ENCODE peak calls at places on chromosomes 2 and 18, in four cellular contexts. O is DND-41, G is lung, T is suprapubic skin. Y is an unnamed sample.

GRCh38 chr2:10934979-10935350 is 23.2 kb downstream of the KCNF1 start:
- DNase-seq in O (no peak), G (no peak), T (no peak), Y (no peak)

GRCh38 chr2:33021542-33022259 is 74.9 kb downstream of the LTBP1 start:
- DNase-seq in G (no peak), T (no peak), O (no peak), Y (no peak)

GRCh38 chr2:191481305-191482075 is 196.4 kb upstream of the NABP1 start:
- DNase-seq in O (no peak), G (no peak), T (no peak), Y (no peak)

GRCh38 chr2:36889782-36890181 is 76.6 kb downstream of the STRN start:
- DNase-seq in T (no peak), O (no peak), G (no peak), Y (peak; percentile 52)

GRCh38 chr18:28175930-28176673 is 828 bp downstream of the CDH2 start:
- DNase-seq in O (peak; percentile 56), T (no peak), G (no peak), Y (peak; percentile 26)

GRCh38 chr2:134671498-134671897 is 47.3 kb downstream of the TMEM163 start:
- DNase-seq in T (no peak), O (peak; percentile 19), G (no peak), Y (no peak)

GRCh38 chr2:184769038-184769437 is 170.7 kb downstream of the ZNF804A start:
- DNase-seq in O (no peak), T (no peak), G (no peak), Y (peak; percentile 66)

GRCh38 chr18:54828290-54828871 is at the start of gene RAB27B:
- DNase-seq in G (peak; percentile 85), T (peak; percentile 84), O (peak; percentile 43), Y (peak; percentile 62)

GRCh38 chr2:54629914-54630609 is 93.4 kb upstream of the EML6 start:
- DNase-seq in O (no peak), T (peak; percentile 75), G (peak; percentile 50), Y (peak; percentile 31)

GRCh38 chr2:20107776-20108175 is 56.3 kb upstream of the LAPTM4A start:
- DNase-seq in O (no peak), T (no peak), G (no peak), Y (no peak)

GRCh38 chr2:68225119-68225632 is 27.2 kb downstream of the PPP3R1 start:
- DNase-seq in G (peak; percentile 32), O (no peak), T (no peak), Y (peak; percentile 14)

GRCh38 chr2:134862069-134862468 is 23.7 kb downstream of the ACMSD start:
- DNase-seq in T (no peak), O (no peak), G (no peak), Y (no peak)

GRCh38 chr2:144943293-144943941 is 423.5 kb upstream of the ZEB2 start:
- DNase-seq in G (no peak), T (no peak), O (no peak), Y (no peak)

GRCh38 chr2:240896394-240896793 is 438 bp upstream of the MAB21L4 start:
- DNase-seq in T (no peak), G (no peak), O (no peak), Y (no peak)

GRCh38 chr2:151852260-151853069 is 24.2 kb upstream of the ARL5A start:
- DNase-seq in G (no peak), O (no peak), T (no peak), Y (no peak)

GRCh38 chr2:110116033-110116710 is 550 bp upstream of the MALL start:
- DNase-seq in O (no peak), G (peak; percentile 64), T (no peak), Y (peak; percentile 79)

GRCh38 chr2:144137705-144138428 is 382.1 kb downstream of the ZEB2 start:
- DNase-seq in O (no peak), T (no peak), G (no peak), Y (no peak)

GRCh38 chr2:47250576-47251403 is 95.7 kb upstream of the STPG4 start:
- DNase-seq in O (no peak), G (no peak), T (no peak), Y (no peak)

GRCh38 chr2:161426788-161427412 is 10.8 kb downstream of the TBR1 start:
- DNase-seq in G (no peak), O (no peak), T (no peak), Y (no peak)
- H3K4me3 ChIP-seq in G (no peak overlapping the region), O (no peak overlapping the region), T (peak overlapping the region; percentile 28), Y (no peak overlapping the region)

GRCh38 chr2:218956039-218956438 is 3.4 kb upstream of the CDK5R2 start:
- DNase-seq in T (no peak), G (no peak), O (no peak), Y (no peak)
- H3K27me3 ChIP-seq in T (peaks cover 89% of the 10 kb centered on the region), G (peaks cover 11% of the 10 kb centered on the region), O (no peaks in the 10 kb centered on the region), Y (peaks cover 18% of the 10 kb centered on the region)

GRCh38 chr2:188333751-188334524 is 42.3 kb downstream of the GULP1 start:
- DNase-seq in G (no peak), T (no peak), O (no peak), Y (no peak)
- H3K4me3 ChIP-seq in G (no peak overlapping the region), T (no peak overlapping the region), O (no peak overlapping the region), Y (no peak overlapping the region)

DNA sequence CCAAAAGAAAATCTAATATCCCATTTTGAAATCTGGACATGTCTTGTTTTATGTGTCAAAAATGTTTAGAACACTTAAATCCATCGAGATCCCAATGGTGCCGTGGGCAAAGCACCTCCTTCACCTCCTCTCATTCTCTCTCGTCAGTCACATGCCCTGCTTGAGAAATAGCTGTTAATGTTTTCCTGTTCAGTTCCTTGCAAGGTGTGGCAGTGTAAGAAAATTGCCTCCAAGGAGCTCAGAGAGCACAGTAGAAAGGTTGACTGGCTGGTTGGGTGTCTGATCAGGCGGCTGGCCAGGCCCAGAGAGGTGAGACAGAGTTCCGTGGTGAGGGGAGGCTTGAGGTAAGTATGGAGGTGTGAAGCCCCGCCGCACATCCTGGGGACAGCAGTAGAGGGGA is 210.2 kb downstream of the TSN start:
- DNase-seq in G (no peak), T (no peak), O (no peak), Y (no peak)
- H3K27me3 ChIP-seq in G (no peaks in the 10 kb centered on the region), T (no peaks in the 10 kb centered on the region), O (peaks cover 3% of the 10 kb centered on the region), Y (peaks cover 9% of the 10 kb centered on the region)

GRCh38 chr18:44759925-44760342 is 79.2 kb downstream of the SETBP1 start:
- DNase-seq in G (no peak), O (no peak), T (no peak), Y (no peak)

GRCh38 chr18:44761812-44762211 is 81.1 kb downstream of the SETBP1 start:
- DNase-seq in T (no peak), G (no peak), O (no peak), Y (peak; percentile 7)

GRCh38 chr18:44763327-44763726 is 82.6 kb downstream of the SETBP1 start:
- DNase-seq in T (no peak), O (no peak), G (no peak), Y (no peak)

GRCh38 chr18:44754567-44754966 is 73.9 kb downstream of the SETBP1 start:
- DNase-seq in O (no peak), T (no peak), G (no peak), Y (no peak)

GRCh38 chr18:44758821-44759624 is 78.3 kb downstream of the SETBP1 start:
- DNase-seq in O (no peak), T (no peak), G (no peak), Y (no peak)
- H3K4me3 ChIP-seq in O (no peak overlapping the region), T (no peak overlapping the region), G (no peak overlapping the region), Y (no peak overlapping the region)

GRCh38 chr2:108921096-108922030 is 67.7 kb downstream of the EDAR start:
- DNase-seq in T (no peak), O (no peak), G (no peak), Y (no peak)

GRCh38 chr2:108920686-108921085 is 68.3 kb downstream of the EDAR start:
- DNase-seq in G (no peak), T (no peak), O (no peak), Y (no peak)

GRCh38 chr2:108918941-108919341 is 70.1 kb downstream of the EDAR start:
- DNase-seq in O (no peak), T (no peak), G (no peak), Y (no peak)

GRCh38 chr2:108918156-108918845 is 70.7 kb downstream of the EDAR start:
- DNase-seq in G (no peak), T (no peak), O (no peak), Y (no peak)

GRCh38 chr2:108919571-108920373 is 69.2 kb downstream of the EDAR start:
- DNase-seq in O (no peak), T (no peak), G (no peak), Y (no peak)
- H3K27me3 ChIP-seq in O (no peaks in the 10 kb centered on the region), T (no peaks in the 10 kb centered on the region), G (no peaks in the 10 kb centered on the region), Y (no peaks in the 10 kb centered on the region)

GRCh38 chr2:231370429-231370748 is 25.1 kb upstream of the B3GNT7 start:
- DNase-seq in G (no peak), O (no peak), T (no peak), Y (no peak)
- H3K4me3 ChIP-seq in G (no peak overlapping the region), O (no peak overlapping the region), T (no peak overlapping the region), Y (no peak overlapping the region)

GRCh38 chr2:73823916-73824523 is 4.7 kb upstream of the STAMBP start:
- DNase-seq in G (peak; percentile 46), O (peak; percentile 38), T (no peak), Y (no peak)

GRCh38 chr2:73822276-73822675 is 6.5 kb upstream of the STAMBP start:
- DNase-seq in T (no peak), G (no peak), O (no peak), Y (no peak)

GRCh38 chr2:73821669-73822068 is 7.1 kb upstream of the STAMBP start:
- DNase-seq in T (no peak), G (no peak), O (no peak), Y (no peak)

GRCh38 chr2:73823416-73823815 is 5.3 kb upstream of the STAMBP start:
- DNase-seq in G (no peak), O (no peak), T (no peak), Y (no peak)

DNA sequence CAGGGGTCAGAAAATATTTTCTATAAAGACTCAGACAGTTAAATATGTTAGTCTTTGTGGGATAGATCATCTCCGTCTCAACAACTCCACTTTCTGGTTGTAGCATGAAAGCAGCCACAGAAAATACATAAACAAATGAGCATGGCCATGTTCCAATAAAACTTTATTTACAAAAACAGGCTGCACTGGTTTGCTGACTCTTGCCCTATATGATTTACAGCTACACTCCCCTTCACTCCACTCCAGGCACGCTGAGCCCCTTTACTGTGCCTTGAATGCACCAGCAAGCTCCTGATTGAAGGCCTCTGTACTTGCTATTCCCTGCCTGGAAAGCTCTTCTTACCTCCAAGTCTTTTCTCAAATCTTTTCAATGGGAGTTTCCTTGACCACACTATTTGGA is 5.8 kb upstream of the STAMBP start:
- DNase-seq in G (no peak), O (no peak), T (no peak), Y (no peak)
- H3K27me3 ChIP-seq in G (no peaks in the 10 kb centered on the region), O (no peaks in the 10 kb centered on the region), T (peaks cover 10% of the 10 kb centered on the region), Y (no peaks in the 10 kb centered on the region)